ENCODE peak calls at places on chromosome 12, in seven cellular contexts. L, A, V, X, Q, G and N are unnamed samples. For H3K4me1 and H3K27me3, the result is how much of the 10 kb centered on the place peaks cover.

GRCh38 chr12:12327802-12328201 is 22.2 kb downstream of the MANSC1 start:
- DNase-seq in X (no peak), V (no peak), Q (peak), L (no peak), G (no peak), A (peak), N (no peak)

GRCh38 chr12:56257491-56258067 is 605 bp downstream of the ANKRD52 start:
- DNase-seq in Q (peak), A (peak), L (peak), X (no peak), V (no peak), G (no peak), N (no peak)

GRCh38 chr12:88185988-88186387 is 43.9 kb downstream of the TMTC3 start:
- DNase-seq in X (no peak), Q (peak), V (no peak), L (no peak), G (no peak), A (no peak), N (no peak)

GRCh38 chr12:132617822-132618682 is 524 bp upstream of the P2RX2 start:
- DNase-seq in A (no peak), L (no peak), G (no peak), Q (no peak), V (no peak), X (no peak), N (no peak)

GRCh38 chr12:581321-581720 is 81.9 kb downstream of the NINJ2 start:
- DNase-seq in V (no peak), L (no peak), Q (no peak), A (no peak), G (no peak), X (no peak), N (no peak)

GRCh38 chr12:85923767-85924331 is 49.8 kb downstream of the NTS start:
- DNase-seq in X (no peak), A (peak), L (no peak), V (no peak), Q (peak), G (no peak), N (no peak)

GRCh38 chr12:75820848-75821578 is 210.6 kb downstream of the PHLDA1 start:
- DNase-seq in V (no peak), A (no peak), X (peak), G (no peak), Q (peak), L (no peak), N (peak)

GRCh38 chr12:59084758-59085383 is 164.6 kb upstream of the LRIG3 start:
- DNase-seq in L (peak), Q (peak), G (no peak), X (no peak), V (peak), A (peak), N (peak)

GRCh38 chr12:124626841-124627502 is 59.6 kb upstream of the NCOR2 start:
- DNase-seq in Q (peak), V (peak), G (no peak), A (peak), X (peak), L (peak), N (peak)

GRCh38 chr12:47491516-47491915 is 214.3 kb downstream of the RPAP3 start:
- DNase-seq in X (no peak), L (no peak), Q (peak), V (no peak), A (no peak), G (no peak), N (no peak)

GRCh38 chr12:262817-263216 is at the start of gene SLC6A13:
- DNase-seq in G (no peak), X (no peak), A (no peak), Q (no peak), L (no peak), V (no peak), N (no peak)

GRCh38 chr12:20528208-20528607 is 159.9 kb downstream of the PDE3A start:
- DNase-seq in L (no peak), Q (no peak), A (no peak), X (no peak), G (no peak), V (no peak), N (no peak)

DNA sequence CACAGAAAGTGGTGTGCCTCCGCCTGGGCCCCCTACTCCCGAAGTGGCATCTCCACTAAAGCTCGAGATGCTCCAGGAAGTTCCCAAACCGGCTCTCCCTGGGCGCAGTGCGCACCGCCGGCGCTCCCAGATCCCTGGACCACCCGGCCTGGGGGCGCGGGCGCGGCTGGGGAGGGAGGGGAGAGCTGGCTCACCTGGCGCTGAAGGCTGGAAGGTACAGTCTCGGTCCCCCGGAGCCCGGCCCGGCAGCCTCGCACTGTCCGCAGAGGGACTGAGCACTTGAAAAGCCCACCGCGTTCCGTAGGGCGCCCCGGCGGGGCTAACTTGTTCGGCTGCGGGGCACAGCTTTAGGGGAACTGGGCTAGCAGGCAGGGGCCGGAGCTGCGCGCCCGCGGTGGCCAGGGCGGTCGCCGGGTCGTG is 558 bp downstream of the DBX2 start:
- DNase-seq in L (peak), X (no peak), V (no peak), A (no peak), Q (no peak), G (no peak), N (peak)
- H3K4me1 ChIP-seq in L (under half), X (under half), V (under half), A (under half), Q (under half), G (under half), N (under half)

GRCh38 chr12:50056629-50056976 is 793 bp upstream of the ASIC1 start:
- DNase-seq in Q (no peak), V (no peak), X (no peak), G (no peak), A (no peak), L (no peak), N (no peak)
- H3K27me3 ChIP-seq in Q (under half), V (under half), X (under half), G (under half), A (under half), L (under half), N (under half)

GRCh38 chr12:32301216-32301615 is 98.1 kb upstream of the FGD4 start:
- DNase-seq in V (no peak), Q (no peak), G (no peak), L (no peak), A (no peak), X (no peak), N (no peak)
- H3K4me1 ChIP-seq in V (under half), Q (under half), G (under half), L (under half), A (under half), X (under half), N (under half)

GRCh38 chr12:39419471-39419870 is 23.4 kb downstream of the KIF21A start:
- DNase-seq in L (no peak), G (no peak), V (no peak), X (no peak), Q (no peak), A (no peak), N (no peak)
- H3K27me3 ChIP-seq in L (under half), G (under half), V (under half), X (under half), Q (under half), A (under half), N (under half)

GRCh38 chr12:68479261-68479581 is 131.5 kb upstream of the RAP1B start:
- DNase-seq in X (no peak), L (no peak), V (no peak), A (peak), G (no peak), Q (no peak), N (no peak)
- H3K4me1 ChIP-seq in X (under half), L (under half), V (under half), A (under half), G (under half), Q (under half), N (under half)

GRCh38 chr12:128551266-128552025 is 272.3 kb downstream of the SLC15A4 start:
- DNase-seq in A (no peak), L (no peak), X (no peak), G (no peak), V (no peak), Q (no peak), N (no peak)
- H3K27me3 ChIP-seq in A (under half), L (under half), X (under half), G (under half), V (under half), Q (under half), N (under half)